ENCODE peak calls at places on chromosomes 3 and 15, in ten cellular contexts. Y is mucosa of gallbladder; V is RWPE2; F is GF-D8; G is iris pigment epithelial cell; R is naive thymus-derived CD8-positive, alpha-beta T cell; S is stimulated activated CD4-positive, alpha-beta T cell treated with anti-CD3 and anti-CD28 coated beads, TNF-alpha, amount 100 ng/mL, for 24 hours; T is cardiac septum; A is HCEC 1CT; E is right lobe of liver. O is an unnamed sample.

GRCh38 chr3:159458010-159458409 is 530.6 kb upstream of the IL12A start:
- DNase-seq in F (no peak), A (peak), E (no peak), T (no peak), Y (no peak), S (no peak), R (no peak), V (peak), G (peak), O (peak)

GRCh38 chr3:58441514-58442450 is 8.2 kb upstream of the PDHB start:
- DNase-seq in F (no peak), R (no peak), Y (no peak), A (no peak), V (no peak), T (no peak), E (no peak), S (no peak), G (no peak), O (no peak)

GRCh38 chr15:65411470-65412071 is 11.2 kb downstream of the IGDCC4 start:
- DNase-seq in V (no peak), Y (no peak), R (no peak), G (peak), A (peak), T (no peak), S (no peak), F (no peak), E (no peak), O (no peak)

GRCh38 chr15:80310776-80311175 is 58.8 kb upstream of the CTXND1 start:
- DNase-seq in S (no peak), F (no peak), R (no peak), G (no peak), Y (no peak), E (no peak), V (no peak), A (no peak), T (no peak), O (no peak)

GRCh38 chr3:162546910-162547309 is 1050.3 kb downstream of the OTOL1 start:
- DNase-seq in S (no peak), Y (no peak), G (no peak), E (no peak), F (no peak), V (no peak), R (no peak), A (no peak), T (no peak), O (no peak)

GRCh38 chr15:40722934-40723333 is 28.0 kb downstream of the RAD51 start:
- DNase-seq in E (no peak), A (peak), S (no peak), T (no peak), V (no peak), F (no peak), G (peak), Y (no peak), R (no peak), O (no peak)

GRCh38 chr3:168989396-168989795 is 674.1 kb downstream of the MECOM start:
- DNase-seq in A (no peak), S (no peak), G (peak), Y (peak), E (no peak), F (no peak), R (no peak), V (no peak), T (no peak), O (no peak)

GRCh38 chr3:100060685-100061484 is 53.4 kb downstream of the FILIP1L start:
- DNase-seq in F (peak), R (no peak), S (no peak), G (no peak), Y (no peak), T (no peak), E (no peak), V (no peak), A (no peak), O (no peak)

GRCh38 chr15:42736178-42736792 is 643 bp downstream of the CDAN1 start:
- DNase-seq in R (no peak), G (peak), S (peak), A (no peak), T (no peak), F (no peak), E (no peak), Y (no peak), V (peak), O (peak)

GRCh38 chr3:161043343-161044035 is 61.7 kb downstream of the B3GALNT1 start:
- DNase-seq in G (no peak), V (no peak), S (no peak), Y (no peak), E (no peak), F (no peak), R (no peak), A (no peak), T (no peak), O (no peak)

GRCh38 chr3:65783117-65783516 is 255.6 kb downstream of the MAGI1 start:
- DNase-seq in V (no peak), Y (no peak), G (peak), F (no peak), S (no peak), R (no peak), A (no peak), E (no peak), T (no peak), O (no peak)

GRCh38 chr3:41216422-41216821 is 17.1 kb downstream of the CTNNB1 start:
- DNase-seq in T (no peak), Y (no peak), G (no peak), A (no peak), S (no peak), R (no peak), V (no peak), F (no peak), E (no peak), O (no peak)

GRCh38 chr3:38731522-38731921 is 82.0 kb upstream of the SCN5A start:
- DNase-seq in E (no peak), Y (no peak), G (peak), F (no peak), V (no peak), T (no peak), S (no peak), A (no peak), R (no peak), O (no peak)

O was measured in G401.